ENCODE peak calls at places on chromosomes 11 and 22, in nine cellular contexts. R is astrocyte of the spinal cord, P is GM23338, V is fibroblast of mammary gland, C is prostate gland, Z is tibial nerve, S is right atrium auricular region, Q is fibroblast of villous mesenchyme, H is cardiac fibroblast. W is an unnamed sample.

GRCh38 chr11:46309669-46310288 is 32.3 kb downstream of the CREB3L1 start:
- DNase-seq in R (no peak), P (no peak), V (no peak), C (no peak), Z (no peak), S (no peak), Q (no peak), H (no peak), W (no peak)

GRCh38 chr11:119832536-119832935 is 103.5 kb upstream of the NECTIN1 start:
- DNase-seq in R (no peak), P (no peak), V (peak; percentile 65), C (peak; percentile 17), Z (no peak), S (no peak), Q (peak; percentile 4), H (no peak), W (no peak)

GRCh38 chr11:6572215-6572614 is 31.2 kb downstream of the RRP8 start:
- DNase-seq in R (peak; percentile 82), P (no peak), V (peak; percentile 83), C (no peak), Z (no peak), S (no peak), Q (peak; percentile 26), H (peak; percentile 79), W (peak; percentile 93)

GRCh38 chr11:46120361-46120710 is 918 bp downstream of the PHF21A start:
- DNase-seq in R (no peak), P (no peak), V (no peak), C (no peak), Z (no peak), S (no peak), Q (no peak), H (no peak), W (no peak)

GRCh38 chr11:34105957-34106504 is 602 bp downstream of the NAT10 start:
- DNase-seq in R (peak; percentile 10), P (no peak), V (peak; percentile 23), C (no peak), Z (no peak), S (no peak), Q (peak; percentile 26), H (peak; percentile 40), W (peak; percentile 23)

GRCh38 chr11:134562176-134562575 is 150.1 kb upstream of the B3GAT1 start:
- DNase-seq in R (no peak), P (no peak), V (no peak), C (no peak), Z (no peak), S (peak; percentile 23), Q (no peak), H (no peak), W (no peak)

GRCh38 chr11:65180877-65181568 is 705 bp upstream of the CAPN1 start:
- DNase-seq in R (peak; percentile 63), P (peak; percentile 89), V (peak; percentile 31), C (peak; percentile 25), Z (no peak), S (no peak), Q (peak; percentile 74), H (peak; percentile 49), W (peak; percentile 60)

GRCh38 chr22:43008921-43009320 is 6.0 kb downstream of the PACSIN2 start:
- DNase-seq in R (no peak), P (no peak), V (no peak), C (no peak), Z (no peak), S (no peak), Q (no peak), H (no peak), W (no peak)

GRCh38 chr22:35733742-35734516 is 16.3 kb downstream of the APOL5 start:
- DNase-seq in R (no peak), P (no peak), V (no peak), C (no peak), Z (no peak), S (no peak), Q (no peak), H (no peak), W (peak; percentile 52)

GRCh38 chr11:112082729-112083128 is 3.8 kb downstream of the TIMM8B start:
- DNase-seq in R (peak; percentile 44), P (no peak), V (peak; percentile 86), C (no peak), Z (no peak), S (no peak), Q (peak; percentile 93), H (peak; percentile 71), W (peak; percentile 53)

GRCh38 chr22:27825174-27825573 is 23.6 kb upstream of the MN1 start:
- DNase-seq in R (no peak), P (peak; percentile 66), V (peak; percentile 15), C (no peak), Z (no peak), S (no peak), Q (no peak), H (peak; percentile 20), W (no peak)

GRCh38 chr11:36540998-36541397 is 26.8 kb upstream of the RAG1 start:
- DNase-seq in R (peak; percentile 31), P (peak; percentile 80), V (peak; percentile 73), C (no peak), Z (no peak), S (no peak), Q (peak; percentile 58), H (peak; percentile 82), W (peak; percentile 51)

GRCh38 chr11:76798656-76799055 is 15.5 kb downstream of the TSKU start:
- DNase-seq in R (no peak), P (no peak), V (no peak), C (no peak), Z (no peak), S (no peak), Q (no peak), H (no peak), W (no peak)
- H3K4me3 ChIP-seq in R (no peak overlapping the region), P (peak overlapping the region; percentile 54), V (no peak overlapping the region), C (no peak overlapping the region), Z (peak overlapping the region; percentile 13), S (peak overlapping the region; percentile 48), Q (no peak overlapping the region), H (no peak overlapping the region), W (no peak overlapping the region)

GRCh38 chr22:24518774-24519485 is 23.8 kb downstream of the UPB1 start:
- DNase-seq in R (no peak), P (no peak), V (no peak), C (no peak), Z (no peak), S (no peak), Q (no peak), H (no peak), W (no peak)

GRCh38 chr22:24518228-24518627 is 23.1 kb downstream of the UPB1 start:
- DNase-seq in R (no peak), P (no peak), V (no peak), C (no peak), Z (no peak), S (no peak), Q (no peak), H (no peak), W (no peak)

GRCh38 chr22:24523873-24524272 is 28.7 kb downstream of the UPB1 start:
- DNase-seq in R (peak; percentile 26), P (no peak), V (peak; percentile 11), C (no peak), Z (no peak), S (no peak), Q (no peak), H (peak; percentile 51), W (no peak)

GRCh38 chr22:24525416-24526037 is 29.4 kb downstream of the GUCD1 start:
- DNase-seq in R (peak; percentile 38), P (peak; percentile 92), V (peak; percentile 82), C (peak; percentile 60), Z (peak; percentile 82), S (peak; percentile 88), Q (peak; percentile 73), H (peak; percentile 78), W (peak; percentile 71)

DNA sequence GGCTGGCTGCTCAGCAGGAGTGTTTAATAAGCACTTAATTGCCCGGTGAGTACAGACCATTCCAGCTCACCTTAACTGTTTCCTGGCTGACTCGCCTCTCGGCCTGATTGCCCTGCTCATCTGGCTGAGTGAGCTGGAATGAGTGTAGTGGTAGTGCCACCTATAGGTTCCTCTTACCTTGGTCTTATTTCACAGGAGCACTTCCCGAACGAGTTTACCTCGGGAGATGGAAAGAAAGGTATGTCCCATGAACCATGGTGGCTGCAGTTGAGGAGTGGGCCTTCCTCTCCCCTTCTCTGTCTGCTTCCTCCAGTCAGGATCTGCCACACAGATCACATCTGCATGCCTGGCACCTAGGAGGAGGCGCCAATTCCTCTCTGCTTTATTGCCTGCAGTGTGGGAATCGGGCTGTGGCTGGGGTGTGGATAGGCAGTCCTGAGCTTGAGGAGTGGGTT is 26.7 kb downstream of the UPB1 start:
- DNase-seq in R (peak; percentile 64), P (peak; percentile 91), V (peak; percentile 51), C (peak; percentile 72), Z (no peak), S (no peak), Q (peak; percentile 48), H (peak; percentile 77), W (peak; percentile 52)
- TF ChIP-seq CTCF in R (peak; percentile 57), P (peak; percentile 65), V (peak; percentile 44), C (peak; percentile 77), Z (no peak), S (peak; percentile 61), Q (peak; percentile 52), H (peak; percentile 60), W (peak; percentile 25)

DNA sequence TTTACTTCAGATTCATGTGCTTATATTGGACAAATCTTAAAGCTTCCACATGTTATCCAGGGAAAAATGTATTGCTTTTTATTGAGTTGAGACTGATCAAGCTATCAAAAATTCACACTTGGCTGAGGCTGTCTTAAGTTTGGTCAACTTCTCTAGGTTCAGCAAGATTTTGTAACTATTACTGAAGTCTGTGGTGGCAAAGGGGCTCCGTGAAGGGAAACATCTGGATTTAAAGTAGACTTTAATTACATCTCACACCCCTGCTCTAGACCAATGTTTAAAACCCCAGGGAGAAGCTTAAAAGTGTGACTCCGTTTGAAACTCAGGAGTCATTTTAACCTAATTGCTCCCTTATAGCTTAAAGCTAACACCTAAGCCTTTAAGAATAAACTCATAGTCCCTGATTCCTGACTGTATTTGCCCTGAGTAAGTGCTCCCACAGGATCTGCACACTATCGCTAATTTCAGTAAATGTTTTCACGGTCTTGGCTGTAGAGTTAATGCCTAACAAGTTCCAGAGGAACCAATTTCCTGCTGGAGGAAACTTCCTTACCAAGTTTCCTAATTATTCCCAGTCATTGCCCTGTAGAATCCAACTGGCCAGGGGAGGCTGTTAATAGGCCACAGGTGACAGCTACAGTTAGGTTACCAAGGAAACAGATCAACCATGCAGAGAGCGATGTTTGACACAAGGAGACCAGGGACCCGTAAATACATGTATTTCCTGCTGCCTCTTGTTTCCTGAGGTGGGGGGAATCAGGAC is 40.5 kb downstream of the OR10A6 start:
- DNase-seq in R (no peak), P (no peak), V (peak; percentile 15), C (no peak), Z (no peak), S (no peak), Q (no peak), H (no peak), W (no peak)
- H3K4me3 ChIP-seq in R (no peak overlapping the region), P (no peak overlapping the region), V (no peak overlapping the region), C (no peak overlapping the region), Z (peak overlapping the region; percentile 20), S (no peak overlapping the region), Q (no peak overlapping the region), H (no peak overlapping the region), W (no peak overlapping the region)

DNA sequence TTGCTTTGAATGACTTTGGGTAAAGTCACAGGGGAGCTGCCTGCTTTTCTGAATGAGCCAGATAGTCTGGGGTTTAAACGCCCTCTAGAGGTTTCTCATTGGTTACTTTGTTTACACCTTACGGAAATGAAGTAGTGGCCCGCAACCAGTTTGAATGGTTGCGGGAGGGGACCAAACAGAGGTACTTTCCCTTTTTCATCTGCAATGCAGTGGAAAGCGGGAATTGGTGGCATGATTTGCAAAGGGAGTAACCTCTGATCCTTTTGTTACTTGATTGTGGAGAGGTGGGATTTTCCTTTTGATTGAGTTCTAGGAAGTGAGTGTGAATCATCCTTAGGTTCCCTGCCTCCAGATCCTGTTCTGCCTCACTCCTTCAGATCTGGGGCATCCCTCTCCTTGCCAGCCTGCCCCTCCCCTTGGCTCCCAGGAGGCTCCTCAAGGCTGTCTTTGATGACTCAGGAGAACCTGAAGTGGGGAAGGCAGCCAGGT is 15.9 kb upstream of the GLYATL1 start:
- DNase-seq in R (peak; percentile 54), P (peak; percentile 92), V (peak; percentile 41), C (peak; percentile 22), Z (no peak), S (no peak), Q (peak; percentile 17), H (peak; percentile 57), W (peak; percentile 49)
- TF ChIP-seq CTCF in R (peak; percentile 38), P (peak; percentile 62), V (peak; percentile 20), C (peak; percentile 17), Z (no peak), S (peak; percentile 36), Q (peak; percentile 13), H (peak; percentile 11), W (peak; percentile 38)